ENCODE peak calls at places on chromosomes 7 and 10, in six cellular contexts. A, Y, I, G, S and F are unnamed samples.
A peak's percentile ranks its signal among the peaks of the same experiment; 100 is the strongest.

GRCh38 chr7:94303736-94304135 is 91.0 kb upstream of the COL1A2 start:
- DNase-seq in I (no peak), A (no peak), G (no peak), S (no peak), Y (no peak), F (no peak)

GRCh38 chr7:139482662-139483466 is 609 bp downstream of the KLRG2 start:
- DNase-seq in A (no peak), G (no peak), S (peak; percentile 10), Y (peak; percentile 14), I (peak; percentile 33), F (no peak)

GRCh38 chr7:56045796-56046195 is 5.4 kb downstream of the PSPH start:
- DNase-seq in G (no peak), I (no peak), A (no peak), Y (no peak), S (no peak), F (no peak)

GRCh38 chr10:71735709-71736569 is 16.4 kb upstream of the C10orf105 start:
- DNase-seq in G (no peak), I (no peak), A (no peak), S (peak; percentile 38), Y (peak; percentile 79), F (no peak)

GRCh38 chr10:55019461-55019860 is 218.4 kb upstream of the PCDH15 start:
- DNase-seq in S (no peak), G (no peak), I (no peak), Y (no peak), A (no peak), F (no peak)

GRCh38 chr10:75229961-75230360 is 5.8 kb downstream of the COMTD1 start:
- DNase-seq in Y (no peak), G (no peak), I (no peak), A (no peak), S (no peak), F (no peak)

GRCh38 chr10:100723180-100723579 is 22.2 kb upstream of the PAX2 start:
- DNase-seq in G (no peak), A (no peak), I (no peak), Y (no peak), S (no peak), F (no peak)

GRCh38 chr7:28410628-28411578 is 1.4 kb upstream of the CREB5 start:
- DNase-seq in G (peak; percentile 77), Y (no peak), S (no peak), I (no peak), A (peak; percentile 69), F (no peak)

GRCh38 chr7:117872565-117873055 is 631 bp downstream of the CTTNBP2 start:
- DNase-seq in A (peak; percentile 73), S (no peak), Y (no peak), I (no peak), G (peak; percentile 34), F (no peak)